ENCODE peak calls at places on chromosome 21, in five cellular contexts. J is transverse colon; M is adrenal gland; Q is CD4-positive, alpha-beta memory T cell; V is neuronal stem cell. X is an unnamed sample. For H3K27me3, the result is how much of the 10 kb centered on the place peaks cover.

GRCh38 chr21:14613496-14613895 is 67.4 kb upstream of the SAMSN1 start:
- DNase-seq in Q (no peak), M (no peak), V (no peak), J (no peak), X (no peak)

GRCh38 chr21:14600569-14601308 is 54.6 kb upstream of the SAMSN1 start:
- DNase-seq in J (no peak), V (no peak), Q (no peak), M (no peak), X (no peak)

GRCh38 chr21:38254970-38255369 is 1.8 kb upstream of the KCNJ15 start:
- DNase-seq in J (no peak), Q (no peak), M (no peak), V (no peak), X (no peak)

GRCh38 chr21:40678681-40679284 is 168.2 kb downstream of the DSCAM start:
- DNase-seq in M (no peak), Q (no peak), J (no peak), V (no peak), X (no peak)

GRCh38 chr21:35128526-35128925 is 79.4 kb upstream of the RUNX1 start:
- DNase-seq in M (no peak), J (no peak), V (no peak), Q (no peak), X (no peak)

GRCh38 chr21:25515484-25516405 is 91.5 kb downstream of the MRPL39 start:
- DNase-seq in J (no peak), Q (no peak), V (no peak), M (no peak), X (no peak)

GRCh38 chr21:14547834-14548513 is 1.9 kb upstream of the SAMSN1 start:
- DNase-seq in J (no peak), V (no peak), M (no peak), Q (no peak), X (no peak)

GRCh38 chr21:29697555-29698193 is 242.1 kb downstream of the GRIK1 start:
- DNase-seq in Q (no peak), J (no peak), V (no peak), M (no peak), X (no peak)

GRCh38 chr21:31530918-31531705 is 128.4 kb upstream of the SOD1 start:
- DNase-seq in J (peak), Q (no peak), M (no peak), V (no peak), X (peak)

GRCh38 chr21:25568230-25568629 is 39.1 kb downstream of the MRPL39 start:
- DNase-seq in J (peak), Q (no peak), V (no peak), M (peak), X (no peak)

GRCh38 chr21:22374218-22374969 is 1376.2 kb downstream of the NCAM2 start:
- DNase-seq in V (peak), J (no peak), Q (no peak), M (no peak), X (no peak)

GRCh38 chr21:35002879-35003722 is 46.0 kb downstream of the RUNX1 start:
- DNase-seq in Q (no peak), V (no peak), M (no peak), J (no peak), X (no peak)

GRCh38 chr21:26055010-26055409 is 115.6 kb downstream of the APP start:
- DNase-seq in Q (no peak), J (no peak), M (no peak), V (no peak), X (no peak)

GRCh38 chr21:38178653-38179503 is 77.9 kb upstream of the KCNJ15 start:
- DNase-seq in J (no peak), V (no peak), M (no peak), Q (no peak), X (no peak)

DNA sequence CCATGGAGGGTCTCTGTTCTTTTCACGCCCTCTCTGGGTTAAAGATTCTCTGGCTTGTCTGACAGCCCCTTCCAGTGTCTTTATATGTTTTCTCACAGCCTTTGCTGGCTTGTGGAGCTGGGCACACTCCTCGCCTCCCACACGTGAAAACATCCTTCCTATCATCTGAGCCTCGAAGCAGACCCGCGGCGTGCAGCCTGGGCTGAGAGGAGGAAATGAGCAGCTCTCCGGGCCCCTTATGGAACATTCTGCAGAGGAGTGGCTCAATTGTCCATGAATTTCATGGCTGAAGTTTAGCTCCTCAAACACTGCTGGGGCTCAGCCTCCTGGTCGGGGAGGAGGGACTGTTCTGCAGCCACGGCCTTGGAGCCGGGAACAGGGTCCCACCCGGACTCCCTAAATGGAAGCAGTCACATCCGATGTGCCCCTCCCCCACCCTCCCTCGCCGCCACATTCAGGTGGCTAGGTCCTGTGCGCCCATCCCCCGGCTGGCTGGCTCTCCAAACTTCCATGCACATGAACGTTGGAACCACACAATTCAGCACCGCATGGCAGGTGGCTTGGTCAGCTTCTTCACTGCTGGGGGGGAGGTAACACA is 15.1 kb upstream of the PDE9A start:
- DNase-seq in V (no peak), M (no peak), J (no peak), Q (no peak), X (no peak)
- H3K27me3 ChIP-seq in V (under half), M (under half), J (under half), Q (under half), X (under half)

DNA sequence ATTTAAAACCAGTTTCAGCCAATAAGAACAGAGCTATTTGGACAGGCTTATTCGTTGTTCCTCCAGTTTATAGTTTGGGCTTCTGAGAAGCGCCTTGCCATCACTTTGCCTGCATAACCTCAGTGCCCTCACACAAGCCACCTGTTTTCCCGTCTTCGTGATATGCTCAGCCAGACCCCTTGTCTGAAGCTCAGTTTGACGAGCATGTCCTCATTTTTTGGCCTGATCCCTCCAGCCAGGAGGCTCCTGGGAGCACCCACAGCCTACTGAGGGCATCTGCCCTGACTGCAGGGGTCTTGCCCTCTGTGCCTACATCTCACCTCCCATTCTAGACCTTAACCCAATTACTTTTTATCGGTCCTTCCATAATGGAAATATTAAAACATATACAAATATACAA is 95.3 kb downstream of the ADARB1 start:
- DNase-seq in V (no peak), Q (no peak), J (no peak), M (no peak), X (no peak)
- H3K27me3 ChIP-seq in V (under half), Q (under half), J (under half), M (under half), X (under half)

GRCh38 chr21:27077501-27077900 is 110.6 kb upstream of the ADAMTS5 start:
- DNase-seq in Q (no peak), J (no peak), M (no peak), V (no peak), X (peak)
- H3K27me3 ChIP-seq in Q (under half), J (under half), M (under half), V (under half), X (under half)

DNA sequence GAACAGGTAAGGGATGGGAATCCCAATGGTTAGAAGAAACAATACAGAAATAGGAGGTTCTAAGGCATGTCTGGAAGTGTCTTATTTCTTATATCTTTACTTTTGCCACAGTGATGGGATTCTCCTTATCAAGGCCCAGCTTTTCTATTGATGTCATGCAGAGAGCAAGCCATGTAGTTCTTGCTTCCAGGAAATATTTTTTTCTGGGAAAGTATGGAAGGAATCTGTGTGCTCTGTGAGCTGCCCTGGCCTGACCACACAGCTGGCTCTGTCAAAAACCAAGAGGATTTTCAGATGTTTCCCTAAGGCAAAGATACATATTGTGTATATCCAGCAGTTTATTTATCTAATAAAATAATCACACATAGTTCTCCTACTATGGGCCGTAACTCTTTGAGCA is 573.6 kb downstream of the LTN1 start:
- DNase-seq in Q (no peak), J (no peak), M (no peak), V (no peak), X (no peak)
- H3K27me3 ChIP-seq in Q (under half), J (under half), M (under half), V (under half), X (under half)

GRCh38 chr21:45977396-45977795 is 4.2 kb upstream of the COL6A1 start:
- DNase-seq in M (no peak), V (no peak), Q (no peak), J (peak), X (no peak)
- H3K27me3 ChIP-seq in M (under half), V (under half), Q (under half), J (half or more), X (under half)

DNA sequence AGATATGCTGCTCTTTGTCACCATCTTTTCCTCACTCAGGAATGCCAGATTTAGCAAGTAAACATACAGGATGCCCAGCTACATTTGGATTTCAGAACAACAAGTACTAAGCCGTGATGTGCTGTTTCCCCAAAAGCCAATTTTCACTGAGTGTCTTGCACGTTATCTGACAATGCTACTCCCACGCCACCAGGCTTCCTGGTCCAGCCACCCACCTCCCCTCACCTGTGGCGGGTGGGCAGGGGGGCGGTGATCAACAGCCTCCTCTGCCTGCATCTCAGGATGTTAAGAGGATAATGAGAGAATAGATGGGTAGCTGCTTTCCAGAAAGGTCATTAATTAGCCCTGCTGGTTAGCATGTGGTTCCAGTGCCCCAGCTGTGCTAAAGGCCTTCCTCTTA is 69.5 kb upstream of the OLIG2 start:
- DNase-seq in M (no peak), V (no peak), J (no peak), Q (no peak), X (no peak)
- H3K27me3 ChIP-seq in M (half or more), V (half or more), J (half or more), Q (under half), X (under half)

DNA sequence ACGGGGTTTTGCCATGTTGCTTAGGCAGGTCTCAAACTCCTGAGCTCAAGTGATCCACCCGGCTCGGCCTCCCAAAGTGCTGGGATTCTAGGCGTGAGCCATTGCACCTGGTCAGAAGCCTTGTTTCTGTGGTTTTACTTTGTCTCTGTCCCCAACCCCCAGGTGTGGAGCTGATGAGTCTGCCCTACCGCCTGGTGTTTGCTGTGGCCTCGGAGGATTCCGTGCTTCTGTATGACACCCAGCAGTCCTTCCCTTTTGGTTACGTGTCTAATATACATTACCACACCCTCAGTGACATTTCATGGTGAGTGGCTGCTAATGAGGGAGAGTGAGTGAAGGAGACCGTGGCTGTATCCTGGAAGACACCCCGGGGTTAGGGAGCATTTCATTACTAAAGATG is 26.1 kb downstream of the CHAF1B start:
- DNase-seq in J (no peak), V (no peak), Q (no peak), M (no peak), X (no peak)
- H3K27me3 ChIP-seq in J (under half), V (under half), Q (under half), M (under half), X (under half)

DNA sequence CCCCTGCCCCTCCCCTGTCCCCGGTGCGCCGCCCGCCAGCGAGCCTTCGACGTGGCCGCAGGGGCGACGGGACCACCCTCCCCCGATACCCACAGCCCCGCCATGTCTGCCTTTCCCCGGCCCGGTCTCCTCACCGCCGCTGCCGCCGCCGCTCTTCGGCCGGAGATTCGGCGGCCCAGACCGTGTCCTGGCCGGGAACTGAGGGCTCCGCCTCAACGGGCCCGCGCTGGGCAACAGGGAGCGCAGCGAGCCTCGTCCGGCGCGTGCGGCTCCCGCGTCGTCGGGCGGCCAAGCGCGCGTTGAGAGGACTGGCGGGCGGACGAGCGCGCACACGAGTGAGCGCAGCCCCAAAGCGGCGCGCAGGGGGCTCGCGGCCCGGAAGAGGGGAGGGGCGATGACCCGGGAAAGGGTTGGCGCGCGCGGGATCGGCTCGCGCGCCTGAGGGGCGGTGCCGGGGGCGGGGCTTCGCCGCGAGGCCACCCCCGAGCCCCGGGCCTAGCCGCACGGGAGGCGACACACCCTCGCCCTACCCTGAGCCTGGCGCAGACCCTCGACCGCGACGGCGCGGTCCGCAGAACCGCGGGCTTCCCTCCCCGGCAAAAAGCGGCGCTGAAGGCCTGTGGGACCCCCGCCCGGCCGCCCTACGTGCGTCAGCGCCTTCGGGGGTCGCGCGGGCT is at the start of gene BTG3:
- DNase-seq in Q (peak), M (peak), V (peak), J (peak), X (peak)
- H3K27me3 ChIP-seq in Q (under half), M (under half), V (under half), J (under half), X (under half)

DNA sequence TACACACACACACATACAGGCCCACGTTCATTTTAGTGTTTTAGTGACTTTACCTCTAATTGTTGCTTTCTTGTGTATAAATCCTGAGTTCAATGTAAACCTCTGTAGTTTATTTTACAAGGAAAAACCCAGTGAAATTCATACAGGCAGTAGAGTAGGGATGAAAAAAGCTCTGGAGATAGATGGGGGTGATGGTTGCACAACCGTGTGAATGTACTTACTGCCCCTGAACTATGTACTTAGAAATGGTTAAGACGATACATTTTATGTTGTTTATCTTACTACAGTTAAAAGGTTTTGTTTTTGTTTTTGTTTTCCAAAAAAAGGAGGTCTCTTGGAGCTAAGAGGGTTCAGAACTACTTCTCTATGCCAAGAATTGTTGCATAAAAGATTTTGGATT is 29.7 kb upstream of the PRDM15 start:
- DNase-seq in Q (no peak), M (no peak), J (no peak), V (no peak), X (no peak)
- H3K27me3 ChIP-seq in Q (under half), M (under half), J (under half), V (under half), X (under half)

X was measured in dorsolateral prefrontal cortex.